ENCODE peak calls at places on chromosomes 5 and 9, in four cellular contexts. One of them, this sample, is unnamed.

GRCh38 chr9:136242908-136243525 is 2.6 kb downstream of the QSOX2 start:
- DNase-seq in kidney: no peak
- DNase-seq in posterior cingulate gyrus: no peak
- DNase-seq in NCI-H510A: no peak
- DNase-seq in this sample: no peak

GRCh38 chr9:34549407-34549732 is 26.6 kb upstream of the ENHO start:
- DNase-seq in posterior cingulate gyrus: no peak
- DNase-seq in kidney: no peak
- DNase-seq in NCI-H510A: no peak
- DNase-seq in this sample: no peak

GRCh38 chr9:8736805-8737204 is 937.2 kb upstream of the DMAC1 start:
- DNase-seq in posterior cingulate gyrus: no peak
- DNase-seq in kidney: no peak
- DNase-seq in NCI-H510A: no peak
- DNase-seq in this sample: no peak

GRCh38 chr9:95981741-95982390 is 106.4 kb downstream of the ERCC6L2 start:
- DNase-seq in NCI-H510A: no peak
- DNase-seq in kidney: no peak
- DNase-seq in posterior cingulate gyrus: no peak
- DNase-seq in this sample: no peak

GRCh38 chr5:58018016-58018415 is 441.9 kb downstream of the PLK2 start:
- DNase-seq in NCI-H510A: no peak
- DNase-seq in posterior cingulate gyrus: no peak
- DNase-seq in kidney: no peak
- DNase-seq in this sample: no peak

GRCh38 chr5:96655506-96655905 is 6.7 kb upstream of the CAST start:
- DNase-seq in kidney: no peak
- DNase-seq in NCI-H510A: no peak
- DNase-seq in posterior cingulate gyrus: no peak
- DNase-seq in this sample: no peak

GRCh38 chr9:79664375-79664825 is 92.6 kb downstream of the TLE4 start:
- DNase-seq in kidney: no peak
- DNase-seq in posterior cingulate gyrus: no peak
- DNase-seq in NCI-H510A: no peak
- DNase-seq in this sample: no peak

GRCh38 chr5:107381189-107381856 is 289.4 kb downstream of the EFNA5 start:
- DNase-seq in kidney: no peak
- DNase-seq in NCI-H510A: no peak
- DNase-seq in posterior cingulate gyrus: peak; percentile 58
- DNase-seq in this sample: no peak

GRCh38 chr5:131988601-131989000 is 22.9 kb downstream of the ACSL6 start:
- DNase-seq in NCI-H510A: no peak
- DNase-seq in posterior cingulate gyrus: no peak
- DNase-seq in kidney: peak; percentile 45
- DNase-seq in this sample: no peak

GRCh38 chr5:178430187-178431062 is 159.8 kb downstream of the COL23A1 start:
- DNase-seq in NCI-H510A: no peak
- DNase-seq in kidney: no peak
- DNase-seq in posterior cingulate gyrus: no peak
- DNase-seq in this sample: no peak

GRCh38 chr9:133132174-133132573 is 11.1 kb upstream of the RALGDS start:
- DNase-seq in NCI-H510A: no peak
- DNase-seq in posterior cingulate gyrus: no peak
- DNase-seq in kidney: peak; percentile 73
- DNase-seq in this sample: no peak

GRCh38 chr9:117160254-117160653 is 254.6 kb downstream of the ASTN2 start:
- DNase-seq in kidney: no peak
- DNase-seq in posterior cingulate gyrus: no peak
- DNase-seq in NCI-H510A: no peak
- DNase-seq in this sample: no peak

GRCh38 chr9:113548221-113549041 is 84.9 kb downstream of the RGS3 start:
- DNase-seq in posterior cingulate gyrus: peak; percentile 43
- DNase-seq in kidney: peak; percentile 87
- DNase-seq in NCI-H510A: no peak
- DNase-seq in this sample: no peak

This sample was measured in stimulated activated CD8-positive, alpha-beta memory T cell treated with anti-CD3 and anti-CD28 coated beads, Interleukin-4, amount 100 ng/mL, for 1 hour.